ENCODE peak calls at places on chromosomes 16 and 17, in seven cellular contexts. N is heart right ventricle; Q is mucosa of descending colon; B is H9; U is stimulated activated CD4-positive, alpha-beta T cell treated with anti-CD3 and anti-CD28 coated beads, TNF-alpha, amount 100 ng/mL, for 48 hours; I is fibroblast of lung; Y is germinal center. H is an unnamed sample.

GRCh38 chr17:37884516-37884915 is 39.7 kb upstream of the TBC1D3K start:
- DNase-seq in N (no peak), Q (no peak), B (no peak), U (no peak), I (no peak), Y (no peak), H (no peak)

GRCh38 chr17:44374306-44375195 is 10.9 kb upstream of the FAM171A2 start:
- DNase-seq in N (no peak), Q (peak; percentile 30), B (peak; percentile 97), U (no peak), I (no peak), Y (no peak), H (no peak)

GRCh38 chr16:51825740-51826139 is 674.7 kb upstream of the SALL1 start:
- DNase-seq in N (no peak), Q (no peak), B (no peak), U (no peak), I (peak; percentile 31), Y (no peak), H (no peak)

GRCh38 chr16:14641877-14642276 is 9.1 kb downstream of the BFAR start:
- DNase-seq in N (no peak), Q (no peak), B (peak; percentile 38), U (no peak), I (no peak), Y (no peak), H (no peak)

GRCh38 chr16:56614549-56614991 is 6.2 kb downstream of the MT2A start:
- DNase-seq in N (no peak), Q (no peak), B (no peak), U (no peak), I (no peak), Y (no peak), H (no peak)

GRCh38 chr16:26454102-26454501 is 612.6 kb upstream of the C16orf82 start:
- DNase-seq in N (no peak), Q (no peak), B (no peak), U (no peak), I (no peak), Y (no peak), H (no peak)

GRCh38 chr16:68084504-68085258 is 489 bp upstream of the NFATC3 start:
- DNase-seq in N (peak; percentile 92), Q (peak; percentile 88), B (peak; percentile 99), U (peak; percentile 84), I (peak; percentile 82), Y (peak; percentile 91), H (peak; percentile 73)

GRCh38 chr17:75652934-75653549 is 13.9 kb downstream of the RECQL5 start:
- DNase-seq in N (no peak), Q (no peak), B (peak; percentile 83), U (no peak), I (peak; percentile 18), Y (peak; percentile 65), H (no peak)

GRCh38 chr16:84885024-84885910 is 65.5 kb downstream of the CRISPLD2 start:
- DNase-seq in N (peak; percentile 53), Q (no peak), B (peak; percentile 47), U (no peak), I (no peak), Y (no peak), H (no peak)

GRCh38 chr16:24946155-24946554 is 69.0 kb downstream of the ARHGAP17 start:
- DNase-seq in N (no peak), Q (no peak), B (no peak), U (no peak), I (no peak), Y (no peak), H (no peak)

GRCh38 chr16:15764112-15764511 is 92.7 kb downstream of the MYH11 start:
- DNase-seq in N (no peak), Q (no peak), B (no peak), U (no peak), I (no peak), Y (no peak), H (no peak)

GRCh38 chr17:4008082-4008435 is 43.8 kb upstream of the ATP2A3 start:
- DNase-seq in N (no peak), Q (no peak), B (no peak), U (no peak), I (peak; percentile 38), Y (no peak), H (no peak)

GRCh38 chr16:50709061-50709695 is 15.8 kb downstream of the NOD2 start:
- DNase-seq in N (peak; percentile 20), Q (no peak), B (no peak), U (no peak), I (no peak), Y (peak; percentile 53), H (no peak)

GRCh38 chr16:70675851-70676513 is 9.9 kb downstream of the MTSS2 start:
- DNase-seq in N (no peak), Q (no peak), B (no peak), U (no peak), I (no peak), Y (no peak), H (no peak)

GRCh38 chr17:3693829-3694231 is 2.1 kb downstream of the P2RX5 start:
- DNase-seq in N (no peak), Q (no peak), B (no peak), U (peak; percentile 29), I (no peak), Y (no peak), H (peak; percentile 33)

GRCh38 chr17:4558311-4558972 is 1.9 kb downstream of the GGT6 start:
- DNase-seq in N (no peak), Q (no peak), B (no peak), U (no peak), I (no peak), Y (no peak), H (no peak)

GRCh38 chr16:50395763-50396710 is 27.2 kb upstream of the BRD7 start:
- DNase-seq in N (no peak), Q (no peak), B (no peak), U (no peak), I (no peak), Y (no peak), H (no peak)

GRCh38 chr16:53083123-53083522 is 28.3 kb downstream of the CHD9 start:
- DNase-seq in N (no peak), Q (no peak), B (no peak), U (no peak), I (no peak), Y (no peak), H (no peak)

GRCh38 chr17:44307387-44308186 is 814 bp upstream of the RUNDC3A start:
- DNase-seq in N (peak; percentile 45), Q (no peak), B (peak; percentile 90), U (no peak), I (peak; percentile 26), Y (no peak), H (no peak)

GRCh38 chr17:74519951-74520553 is 11.2 kb downstream of the CD300LB start:
- DNase-seq in N (peak; percentile 28), Q (no peak), B (no peak), U (peak; percentile 27), I (no peak), Y (peak; percentile 2), H (no peak)

GRCh38 chr16:81261049-81261648 is 22.7 kb downstream of the BCO1 start:
- DNase-seq in N (no peak), Q (peak; percentile 68), B (peak; percentile 45), U (no peak), I (no peak), Y (peak; percentile 41), H (no peak)

GRCh38 chr17:52297230-52298010 is 138.9 kb upstream of the CA10 start:
- DNase-seq in N (no peak), Q (no peak), B (no peak), U (no peak), I (no peak), Y (no peak), H (no peak)

GRCh38 chr17:54891176-54891821 is 9.4 kb upstream of the TOM1L1 start:
- DNase-seq in N (peak; percentile 6), Q (peak; percentile 11), B (peak; percentile 57), U (no peak), I (peak; percentile 77), Y (no peak), H (no peak)

GRCh38 chr16:59088401-59088800 is 354.3 kb upstream of the GOT2 start:
- DNase-seq in N (no peak), Q (no peak), B (no peak), U (no peak), I (peak; percentile 12), Y (no peak), H (no peak)

GRCh38 chr16:86072328-86073102 is 173.6 kb downstream of the IRF8 start:
- DNase-seq in N (peak; percentile 57), Q (peak; percentile 82), B (peak; percentile 64), U (no peak), I (peak; percentile 88), Y (peak; percentile 61), H (peak; percentile 50)

GRCh38 chr17:58335779-58336455 is 7.3 kb upstream of the TSPOAP1 start:
- DNase-seq in N (no peak), Q (peak; percentile 71), B (no peak), U (no peak), I (no peak), Y (no peak), H (no peak)

GRCh38 chr16:31488630-31489564 is 6.0 kb downstream of the SLC5A2 start:
- DNase-seq in N (no peak), Q (no peak), B (peak; percentile 41), U (no peak), I (no peak), Y (no peak), H (no peak)

GRCh38 chr16:88361775-88362174 is 21.0 kb upstream of the ZNF469 start:
- DNase-seq in N (no peak), Q (no peak), B (no peak), U (no peak), I (no peak), Y (no peak), H (no peak)

GRCh38 chr17:59381716-59382570 is 50.5 kb downstream of the YPEL2 start:
- DNase-seq in N (peak; percentile 86), Q (peak; percentile 79), B (no peak), U (no peak), I (no peak), Y (no peak), H (no peak)

GRCh38 chr16:68548947-68549346 is 9.9 kb downstream of the ZFP90 start:
- DNase-seq in N (no peak), Q (no peak), B (no peak), U (no peak), I (no peak), Y (no peak), H (no peak)

GRCh38 chr16:1788095-1788707 is 5.3 kb downstream of the IGFALS start:
- DNase-seq in N (peak; percentile 3), Q (no peak), B (no peak), U (no peak), I (no peak), Y (no peak), H (no peak)

GRCh38 chr17:1972429-1973160 is 52.5 kb downstream of the RTN4RL1 start:
- DNase-seq in N (peak; percentile 43), Q (peak; percentile 9), B (no peak), U (no peak), I (no peak), Y (no peak), H (no peak)